ENCODE peak calls at places on chromosomes 1 and 21, in nine cellular contexts. One of them, this sample, is unnamed.

GRCh38 chr21:39885119-39885848 is 18.0 kb downstream of the PCP4 start:
- DNase-seq in Caki2: no peak
- DNase-seq in cardiac septum: peak; percentile 78
- DNase-seq in pulmonary artery endothelial cell: no peak
- DNase-seq in HT-29: no peak
- DNase-seq in foreskin fibroblast: no peak
- DNase-seq in activated CD4-positive, alpha-beta T cell treated with anti-CD3 and anti-CD28 coated beads, Interleukin-2, amount 50 U/mL, for 24 hours: no peak
- DNase-seq in left ventricle myocardium inferior: peak; percentile 45
- DNase-seq in fibroblast of lung: peak; percentile 21
- DNase-seq in this sample: no peak

GRCh38 chr21:40863839-40864238 is 16.9 kb upstream of the DSCAM start:
- DNase-seq in Caki2: no peak
- DNase-seq in cardiac septum: no peak
- DNase-seq in pulmonary artery endothelial cell: no peak
- DNase-seq in HT-29: no peak
- DNase-seq in foreskin fibroblast: no peak
- DNase-seq in activated CD4-positive, alpha-beta T cell treated with anti-CD3 and anti-CD28 coated beads, Interleukin-2, amount 50 U/mL, for 24 hours: no peak
- DNase-seq in left ventricle myocardium inferior: no peak
- DNase-seq in fibroblast of lung: no peak
- DNase-seq in this sample: no peak

GRCh38 chr1:172960454-172961208 is 90.1 kb downstream of the TNFSF18 start:
- DNase-seq in Caki2: no peak
- DNase-seq in cardiac septum: no peak
- DNase-seq in pulmonary artery endothelial cell: no peak
- DNase-seq in HT-29: no peak
- DNase-seq in foreskin fibroblast: peak; percentile 43
- DNase-seq in activated CD4-positive, alpha-beta T cell treated with anti-CD3 and anti-CD28 coated beads, Interleukin-2, amount 50 U/mL, for 24 hours: no peak
- DNase-seq in left ventricle myocardium inferior: no peak
- DNase-seq in fibroblast of lung: peak; percentile 80
- DNase-seq in this sample: no peak

GRCh38 chr1:90488451-90488850 is 228.7 kb downstream of the BARHL2 start:
- DNase-seq in Caki2: no peak
- DNase-seq in cardiac septum: no peak
- DNase-seq in pulmonary artery endothelial cell: no peak
- DNase-seq in HT-29: no peak
- DNase-seq in foreskin fibroblast: no peak
- DNase-seq in activated CD4-positive, alpha-beta T cell treated with anti-CD3 and anti-CD28 coated beads, Interleukin-2, amount 50 U/mL, for 24 hours: no peak
- DNase-seq in left ventricle myocardium inferior: no peak
- DNase-seq in fibroblast of lung: peak; percentile 82
- DNase-seq in this sample: no peak

GRCh38 chr1:157542676-157543075 is 9.6 kb downstream of the FCRL5 start:
- DNase-seq in Caki2: peak; percentile 13
- DNase-seq in cardiac septum: no peak
- DNase-seq in pulmonary artery endothelial cell: no peak
- DNase-seq in HT-29: peak; percentile 23
- DNase-seq in foreskin fibroblast: no peak
- DNase-seq in activated CD4-positive, alpha-beta T cell treated with anti-CD3 and anti-CD28 coated beads, Interleukin-2, amount 50 U/mL, for 24 hours: no peak
- DNase-seq in left ventricle myocardium inferior: peak; percentile 36
- DNase-seq in fibroblast of lung: no peak
- DNase-seq in this sample: peak; percentile 15

GRCh38 chr21:41664881-41665765 is 101.7 kb downstream of the RIPK4 start:
- DNase-seq in Caki2: no peak
- DNase-seq in cardiac septum: no peak
- DNase-seq in pulmonary artery endothelial cell: no peak
- DNase-seq in HT-29: peak; percentile 26
- DNase-seq in foreskin fibroblast: peak; percentile 59
- DNase-seq in activated CD4-positive, alpha-beta T cell treated with anti-CD3 and anti-CD28 coated beads, Interleukin-2, amount 50 U/mL, for 24 hours: no peak
- DNase-seq in left ventricle myocardium inferior: no peak
- DNase-seq in fibroblast of lung: peak; percentile 68
- DNase-seq in this sample: no peak

GRCh38 chr1:22526098-22526497 is 37.2 kb upstream of the EPHA8 start:
- DNase-seq in Caki2: no peak
- DNase-seq in cardiac septum: no peak
- DNase-seq in pulmonary artery endothelial cell: no peak
- DNase-seq in HT-29: no peak
- DNase-seq in foreskin fibroblast: no peak
- DNase-seq in activated CD4-positive, alpha-beta T cell treated with anti-CD3 and anti-CD28 coated beads, Interleukin-2, amount 50 U/mL, for 24 hours: no peak
- DNase-seq in left ventricle myocardium inferior: no peak
- DNase-seq in fibroblast of lung: no peak
- DNase-seq in this sample: no peak

GRCh38 chr21:34936299-34936698 is 112.8 kb downstream of the RUNX1 start:
- DNase-seq in Caki2: no peak
- DNase-seq in cardiac septum: no peak
- DNase-seq in pulmonary artery endothelial cell: no peak
- DNase-seq in HT-29: no peak
- DNase-seq in foreskin fibroblast: no peak
- DNase-seq in activated CD4-positive, alpha-beta T cell treated with anti-CD3 and anti-CD28 coated beads, Interleukin-2, amount 50 U/mL, for 24 hours: no peak
- DNase-seq in left ventricle myocardium inferior: no peak
- DNase-seq in fibroblast of lung: no peak
- DNase-seq in this sample: no peak

GRCh38 chr1:21610989-21611388 is 58.2 kb downstream of the RAP1GAP start:
- DNase-seq in Caki2: no peak
- DNase-seq in cardiac septum: no peak
- DNase-seq in pulmonary artery endothelial cell: no peak
- DNase-seq in HT-29: no peak
- DNase-seq in foreskin fibroblast: no peak
- DNase-seq in activated CD4-positive, alpha-beta T cell treated with anti-CD3 and anti-CD28 coated beads, Interleukin-2, amount 50 U/mL, for 24 hours: no peak
- DNase-seq in left ventricle myocardium inferior: no peak
- DNase-seq in fibroblast of lung: no peak
- DNase-seq in this sample: no peak

GRCh38 chr21:30194701-30195299 is 21.1 kb downstream of the CLDN8 start:
- DNase-seq in Caki2: peak; percentile 33
- DNase-seq in cardiac septum: no peak
- DNase-seq in pulmonary artery endothelial cell: no peak
- DNase-seq in HT-29: peak; percentile 57
- DNase-seq in foreskin fibroblast: no peak
- DNase-seq in activated CD4-positive, alpha-beta T cell treated with anti-CD3 and anti-CD28 coated beads, Interleukin-2, amount 50 U/mL, for 24 hours: no peak
- DNase-seq in left ventricle myocardium inferior: no peak
- DNase-seq in fibroblast of lung: no peak
- DNase-seq in this sample: peak; percentile 78

GRCh38 chr1:173551699-173552098 is 51.2 kb downstream of the SLC9C2 start:
- DNase-seq in Caki2: no peak
- DNase-seq in cardiac septum: no peak
- DNase-seq in pulmonary artery endothelial cell: no peak
- DNase-seq in HT-29: no peak
- DNase-seq in foreskin fibroblast: no peak
- DNase-seq in activated CD4-positive, alpha-beta T cell treated with anti-CD3 and anti-CD28 coated beads, Interleukin-2, amount 50 U/mL, for 24 hours: no peak
- DNase-seq in left ventricle myocardium inferior: no peak
- DNase-seq in fibroblast of lung: no peak
- DNase-seq in this sample: no peak

GRCh38 chr21:37358392-37358791 is 8.2 kb upstream of the DYRK1A start:
- DNase-seq in Caki2: no peak
- DNase-seq in cardiac septum: no peak
- DNase-seq in pulmonary artery endothelial cell: peak; percentile 92
- DNase-seq in HT-29: no peak
- DNase-seq in foreskin fibroblast: peak; percentile 28
- DNase-seq in activated CD4-positive, alpha-beta T cell treated with anti-CD3 and anti-CD28 coated beads, Interleukin-2, amount 50 U/mL, for 24 hours: no peak
- DNase-seq in left ventricle myocardium inferior: no peak
- DNase-seq in fibroblast of lung: no peak
- DNase-seq in this sample: no peak

GRCh38 chr1:13469343-13469742 is 44.5 kb downstream of the LRRC38 start:
- DNase-seq in Caki2: no peak
- DNase-seq in cardiac septum: no peak
- DNase-seq in pulmonary artery endothelial cell: no peak
- DNase-seq in HT-29: peak; percentile 45
- DNase-seq in foreskin fibroblast: no peak
- DNase-seq in activated CD4-positive, alpha-beta T cell treated with anti-CD3 and anti-CD28 coated beads, Interleukin-2, amount 50 U/mL, for 24 hours: no peak
- DNase-seq in left ventricle myocardium inferior: peak; percentile 18
- DNase-seq in fibroblast of lung: no peak
- DNase-seq in this sample: peak; percentile 32

GRCh38 chr1:245698860-245699259 is 544.1 kb downstream of the KIF26B start:
- DNase-seq in Caki2: no peak
- DNase-seq in cardiac septum: peak; percentile 47
- DNase-seq in pulmonary artery endothelial cell: no peak
- DNase-seq in HT-29: no peak
- DNase-seq in foreskin fibroblast: no peak
- DNase-seq in activated CD4-positive, alpha-beta T cell treated with anti-CD3 and anti-CD28 coated beads, Interleukin-2, amount 50 U/mL, for 24 hours: no peak
- DNase-seq in left ventricle myocardium inferior: no peak
- DNase-seq in fibroblast of lung: no peak
- DNase-seq in this sample: peak; percentile 51

GRCh38 chr1:203590559-203590958 is 36.1 kb upstream of the ATP2B4 start:
- DNase-seq in Caki2: no peak
- DNase-seq in cardiac septum: no peak
- DNase-seq in pulmonary artery endothelial cell: no peak
- DNase-seq in HT-29: no peak
- DNase-seq in foreskin fibroblast: no peak
- DNase-seq in activated CD4-positive, alpha-beta T cell treated with anti-CD3 and anti-CD28 coated beads, Interleukin-2, amount 50 U/mL, for 24 hours: no peak
- DNase-seq in left ventricle myocardium inferior: no peak
- DNase-seq in fibroblast of lung: no peak
- DNase-seq in this sample: no peak

GRCh38 chr1:228691926-228692325 is 43.4 kb upstream of the RHOU start:
- DNase-seq in Caki2: peak; percentile 26
- DNase-seq in cardiac septum: no peak
- DNase-seq in pulmonary artery endothelial cell: no peak
- DNase-seq in HT-29: peak; percentile 85
- DNase-seq in foreskin fibroblast: peak; percentile 9
- DNase-seq in activated CD4-positive, alpha-beta T cell treated with anti-CD3 and anti-CD28 coated beads, Interleukin-2, amount 50 U/mL, for 24 hours: no peak
- DNase-seq in left ventricle myocardium inferior: no peak
- DNase-seq in fibroblast of lung: peak; percentile 21
- DNase-seq in this sample: peak; percentile 79

GRCh38 chr1:204380293-204380831 is 20.6 kb upstream of the PLEKHA6 start:
- DNase-seq in Caki2: no peak
- DNase-seq in cardiac septum: no peak
- DNase-seq in pulmonary artery endothelial cell: no peak
- DNase-seq in HT-29: no peak
- DNase-seq in foreskin fibroblast: no peak
- DNase-seq in activated CD4-positive, alpha-beta T cell treated with anti-CD3 and anti-CD28 coated beads, Interleukin-2, amount 50 U/mL, for 24 hours: no peak
- DNase-seq in left ventricle myocardium inferior: no peak
- DNase-seq in fibroblast of lung: no peak
- DNase-seq in this sample: no peak

GRCh38 chr1:155261401-155261887 is 716 bp downstream of the SCAMP3 start:
- DNase-seq in Caki2: no peak
- DNase-seq in cardiac septum: no peak
- DNase-seq in pulmonary artery endothelial cell: no peak
- DNase-seq in HT-29: peak; percentile 55
- DNase-seq in foreskin fibroblast: no peak
- DNase-seq in activated CD4-positive, alpha-beta T cell treated with anti-CD3 and anti-CD28 coated beads, Interleukin-2, amount 50 U/mL, for 24 hours: no peak
- DNase-seq in left ventricle myocardium inferior: no peak
- DNase-seq in fibroblast of lung: no peak
- DNase-seq in this sample: peak; percentile 64

GRCh38 chr1:147142886-147143285 is 29.4 kb downstream of the PRKAB2 start:
- DNase-seq in Caki2: no peak
- DNase-seq in cardiac septum: no peak
- DNase-seq in pulmonary artery endothelial cell: no peak
- DNase-seq in HT-29: no peak
- DNase-seq in foreskin fibroblast: no peak
- DNase-seq in activated CD4-positive, alpha-beta T cell treated with anti-CD3 and anti-CD28 coated beads, Interleukin-2, amount 50 U/mL, for 24 hours: no peak
- DNase-seq in left ventricle myocardium inferior: no peak
- DNase-seq in fibroblast of lung: no peak
- DNase-seq in this sample: no peak

GRCh38 chr1:33966346-33967141 is 102.7 kb downstream of the HMGB4 start:
- DNase-seq in Caki2: no peak
- DNase-seq in cardiac septum: peak; percentile 2
- DNase-seq in pulmonary artery endothelial cell: no peak
- DNase-seq in HT-29: no peak
- DNase-seq in foreskin fibroblast: no peak
- DNase-seq in activated CD4-positive, alpha-beta T cell treated with anti-CD3 and anti-CD28 coated beads, Interleukin-2, amount 50 U/mL, for 24 hours: no peak
- DNase-seq in left ventricle myocardium inferior: no peak
- DNase-seq in fibroblast of lung: peak; percentile 91
- DNase-seq in this sample: no peak